ENCODE peak calls at places on chromosomes 6 and 20, in four cellular contexts. F is thoracic aorta, Z is cardiac muscle cell, H is heart left ventricle. J is an unnamed sample.

GRCh38 chr6:141996823-141997222 is 135.9 kb upstream of the GJE1 start:
- DNase-seq in F (no peak), Z (no peak), H (no peak), J (no peak)

GRCh38 chr20:44089987-44090674 is 96.9 kb downstream of the JPH2 start:
- DNase-seq in F (no peak), Z (peak), H (no peak), J (no peak)

GRCh38 chr6:5359413-5359812 is 98.1 kb downstream of the FARS2 start:
- DNase-seq in F (no peak), Z (no peak), H (no peak), J (no peak)

GRCh38 chr6:3869632-3870527 is 20.7 kb downstream of the FAM50B start:
- DNase-seq in F (no peak), Z (no peak), H (no peak), J (no peak)

GRCh38 chr6:109816452-109817374 is 125.6 kb downstream of the FIG4 start:
- DNase-seq in F (no peak), Z (no peak), H (no peak), J (no peak)

GRCh38 chr6:22017272-22017671 is 279.6 kb downstream of the PRL start:
- DNase-seq in F (no peak), Z (no peak), H (no peak), J (no peak)

GRCh38 chr6:137820952-137821351 is 46.1 kb upstream of the TNFAIP3 start:
- DNase-seq in F (no peak), Z (peak), H (no peak), J (no peak)

GRCh38 chr6:8494730-8495129 is 59.4 kb upstream of the SLC35B3 start:
- DNase-seq in F (no peak), Z (no peak), H (no peak), J (no peak)

GRCh38 chr6:6976193-6976592 is 131.6 kb upstream of the RREB1 start:
- DNase-seq in F (no peak), Z (no peak), H (no peak), J (no peak)

GRCh38 chr6:134935076-134935475 is 14.8 kb downstream of the ALDH8A1 start:
- DNase-seq in F (no peak), Z (no peak), H (no peak), J (no peak)

GRCh38 chr6:2147737-2148448 is 97.5 kb downstream of the GMDS start:
- DNase-seq in F (no peak), Z (peak), H (no peak), J (no peak)

GRCh38 chr20:6626805-6627204 is 140.7 kb upstream of the BMP2 start:
- DNase-seq in F (no peak), Z (no peak), H (no peak), J (no peak)

GRCh38 chr20:50635676-50636600 is 55.4 kb downstream of the RIPOR3 start:
- DNase-seq in F (no peak), Z (peak), H (peak), J (no peak)

GRCh38 chr6:148850936-148851335 is 104.1 kb downstream of the UST start:
- DNase-seq in F (no peak), Z (no peak), H (no peak), J (no peak)

GRCh38 chr6:16201706-16202105 is 36.7 kb upstream of the GMPR start:
- DNase-seq in F (no peak), Z (no peak), H (no peak), J (no peak)

GRCh38 chr20:1895674-1896496 is 678 bp downstream of the SIRPA start:
- DNase-seq in F (no peak), Z (peak), H (peak), J (no peak)

GRCh38 chr20:23092409-23092756 is 6.3 kb upstream of the CD93 start:
- DNase-seq in F (no peak), Z (peak), H (no peak), J (no peak)

GRCh38 chr6:53043626-53044025 is 21.6 kb upstream of the FBXO9 start:
- DNase-seq in F (no peak), Z (peak), H (no peak), J (no peak)

GRCh38 chr20:56350842-56351241 is 7.9 kb upstream of the FAM210B start:
- DNase-seq in F (no peak), Z (no peak), H (no peak), J (no peak)

GRCh38 chr20:47230811-47231256 is 125.7 kb downstream of the ZMYND8 start:
- DNase-seq in F (no peak), Z (no peak), H (no peak), J (no peak)

GRCh38 chr6:70184723-70185122 is 118.2 kb downstream of the COL9A1 start:
- DNase-seq in F (no peak), Z (no peak), H (no peak), J (no peak)

GRCh38 chr6:111478749-111479148 is 4.3 kb downstream of the REV3L start:
- DNase-seq in F (no peak), Z (peak), H (no peak), J (peak)

GRCh38 chr20:57509665-57510237 is 15.2 kb downstream of the CTCFL start:
- DNase-seq in F (no peak), Z (peak), H (no peak), J (no peak)

GRCh38 chr6:139288496-139289040 is 3.2 kb downstream of the TXLNB start:
- DNase-seq in F (no peak), Z (no peak), H (peak), J (no peak)

GRCh38 chr6:139287868-139288267 is 3.9 kb downstream of the TXLNB start:
- DNase-seq in F (no peak), Z (no peak), H (no peak), J (no peak)

GRCh38 chr6:139290787-139291294 is 957 bp downstream of the TXLNB start:
- DNase-seq in F (no peak), Z (peak), H (peak), J (no peak)

GRCh38 chr6:139291813-139292619 is at the start of gene TXLNB:
- DNase-seq in F (peak), Z (peak), H (peak), J (peak)

DNA sequence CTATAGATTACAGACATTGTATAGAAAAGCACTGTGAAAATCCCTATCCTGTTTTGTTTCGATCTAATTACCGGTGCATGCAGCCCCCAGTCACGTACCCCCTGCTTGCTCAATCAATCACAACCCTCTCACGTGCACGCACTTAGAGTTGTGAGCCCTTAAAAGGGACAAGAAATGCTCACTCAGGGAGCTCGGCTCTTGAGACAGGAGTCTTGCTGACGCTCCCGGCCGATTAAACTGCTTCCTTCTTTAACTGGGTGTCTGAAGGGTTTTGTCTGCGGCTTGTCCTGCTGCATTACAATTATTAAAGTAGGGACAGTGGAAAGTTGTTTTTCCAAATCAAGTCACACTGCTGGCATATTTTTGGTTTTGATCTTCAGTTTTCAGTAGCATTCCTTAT is 2.6 kb downstream of the TXLNB start:
- DNase-seq in F (no peak), Z (no peak), H (peak), J (no peak)
- H3K4me3 ChIP-seq in F (no peak), Z (no peak), H (peak), J (no peak)

GRCh38 chr6:106223300-106223930 is 102.1 kb downstream of the ATG5 start:
- DNase-seq in F (no peak), Z (peak), H (peak), J (peak)
- TF ChIP-seq CTCF in F (no peak), Z (peak), H (peak), J (peak)

DNA sequence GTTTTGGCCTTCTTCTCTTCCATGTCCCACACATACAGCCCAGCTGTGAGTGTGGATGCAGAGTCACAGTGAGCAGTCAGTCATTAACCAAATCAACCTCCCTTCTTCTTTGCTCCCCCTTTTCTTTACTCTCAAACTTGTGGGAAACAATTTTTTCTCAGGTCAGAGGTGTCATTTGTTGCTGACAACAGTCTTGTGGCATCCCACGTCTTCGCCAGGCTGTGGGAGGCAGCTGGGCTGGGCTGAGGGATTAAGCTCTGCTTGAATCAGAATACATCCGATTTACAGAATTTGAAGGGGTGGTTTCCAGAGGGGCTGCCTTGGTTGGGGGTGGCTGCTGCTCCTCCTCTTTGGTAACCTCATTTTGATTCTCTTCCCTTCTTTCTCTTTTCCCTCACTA is 40.5 kb downstream of the SCGN start:
- DNase-seq in F (no peak), Z (no peak), H (no peak), J (no peak)
- H3K4me3 ChIP-seq in F (no peak), Z (no peak), H (no peak), J (no peak)

DNA sequence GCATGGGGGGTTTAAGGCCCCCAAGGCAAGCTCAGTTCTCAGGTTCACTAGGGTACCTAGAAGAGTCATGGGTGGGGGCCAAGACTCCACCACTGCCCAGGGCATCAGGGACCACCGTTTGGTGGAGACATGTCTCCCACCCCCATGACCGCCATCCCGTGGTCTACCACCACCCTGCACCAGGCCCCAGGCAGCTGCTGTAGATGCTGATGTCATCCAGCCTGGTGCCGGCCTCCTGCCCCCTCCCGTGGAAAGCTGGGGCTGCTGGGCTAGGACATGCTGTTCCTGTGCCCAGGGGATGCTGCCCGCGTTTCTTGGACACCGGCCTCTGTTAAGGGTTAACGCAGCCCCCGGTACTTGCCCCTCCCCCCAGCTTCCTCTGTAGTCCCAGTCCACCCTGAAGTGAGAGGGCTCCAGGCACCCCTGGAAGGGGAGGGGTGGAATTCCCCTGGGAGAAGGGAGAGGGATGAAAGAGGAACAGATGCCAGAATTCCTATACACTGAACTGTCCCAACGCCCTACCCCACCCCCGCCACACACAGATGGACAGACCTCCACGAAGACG is 587 bp downstream of the IP6K3 start:
- DNase-seq in F (no peak), Z (peak), H (peak), J (no peak)
- TF ChIP-seq CTCF in F (no peak), Z (peak), H (no peak), J (peak)

DNA sequence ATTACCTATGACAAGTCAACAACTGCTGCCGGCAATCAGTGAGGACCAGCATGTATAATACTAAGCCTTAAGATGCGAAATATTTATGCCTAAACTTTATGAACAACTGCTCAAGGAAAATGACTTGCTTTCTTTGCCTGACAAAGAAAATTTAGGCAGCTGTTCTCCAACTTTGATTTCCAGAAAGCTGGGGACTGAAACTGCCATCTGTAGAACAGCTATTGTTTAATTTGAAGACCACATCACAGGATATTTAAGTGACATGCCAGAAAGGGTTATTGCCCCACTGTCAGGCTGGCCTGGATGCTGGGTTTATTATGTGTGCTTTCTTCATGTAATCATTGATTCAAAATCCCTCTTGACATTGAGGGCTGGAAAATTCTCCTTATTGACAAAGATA is 153.9 kb upstream of the ENPP5 start:
- DNase-seq in F (no peak), Z (no peak), H (no peak), J (no peak)
- H3K4me3 ChIP-seq in F (no peak), Z (no peak), H (no peak), J (peak)